ENCODE peak calls at places on chromosomes 3 and 15, in nine cellular contexts. Q is WTC11, F is body of pancreas, R is Panc1, M is upper lobe of right lung, G is HepG2, P is natural killer cell, N is heart left ventricle, D is gastrocnemius medialis. A is an unnamed sample.

GRCh38 chr3:162765524-162765923 is 1268.9 kb downstream of the OTOL1 start:
- ATAC-seq in F (no peak), D (no peak), M (no peak), N (no peak), R (no peak), Q (no peak), P (no peak), G (no peak), A (no peak)

GRCh38 chr3:23405081-23405480 is 202.0 kb downstream of the UBE2E2 start:
- ATAC-seq in M (no peak), N (no peak), R (no peak), Q (no peak), G (no peak), F (no peak), P (no peak), D (no peak), A (no peak)

GRCh38 chr3:56784452-56785001 is 17.2 kb downstream of the ARHGEF3 start:
- ATAC-seq in D (no peak), P (no peak), R (no peak), F (no peak), Q (no peak), M (peak; percentile 2), G (peak; percentile 28), N (peak; percentile 5), A (no peak)

GRCh38 chr3:17573396-17573795 is 169.0 kb downstream of the TBC1D5 start:
- ATAC-seq in F (no peak), N (no peak), R (no peak), D (no peak), M (no peak), P (no peak), G (no peak), Q (no peak), A (no peak)

GRCh38 chr3:161101609-161102008 is 3.5 kb downstream of the B3GALNT1 start:
- ATAC-seq in G (no peak), P (no peak), M (no peak), R (no peak), F (no peak), N (peak; percentile 74), D (no peak), Q (no peak), A (no peak)

GRCh38 chr3:61956236-61956635 is 394.9 kb downstream of the PTPRG start:
- ATAC-seq in M (peak; percentile 27), D (peak; percentile 65), R (no peak), Q (no peak), P (no peak), F (peak; percentile 62), N (peak; percentile 39), G (no peak), A (peak; percentile 72)

GRCh38 chr3:187012609-187013051 is 82.3 kb downstream of the ST6GAL1 start:
- ATAC-seq in D (peak; percentile 45), R (peak; percentile 42), G (no peak), N (peak; percentile 59), M (peak; percentile 45), F (no peak), Q (no peak), P (peak; percentile 62), A (peak; percentile 54)

GRCh38 chr15:91689377-91689776 is 164.1 kb upstream of the SLCO3A1 start:
- ATAC-seq in M (no peak), Q (no peak), N (peak; percentile 59), P (no peak), G (no peak), F (no peak), D (no peak), R (no peak), A (no peak)

GRCh38 chr3:105173972-105174371 is 192.7 kb upstream of the ALCAM start:
- ATAC-seq in D (no peak), R (no peak), N (no peak), F (no peak), Q (no peak), G (no peak), P (no peak), M (no peak), A (no peak)

GRCh38 chr15:48565560-48566482 is 79.7 kb downstream of the FBN1 start:
- ATAC-seq in R (no peak), D (no peak), G (no peak), P (no peak), F (no peak), M (no peak), Q (no peak), N (peak; percentile 54), A (peak; percentile 74)

GRCh38 chr15:92937880-92938279 is 37.8 kb downstream of the CHD2 start:
- ATAC-seq in M (no peak), P (no peak), N (no peak), G (no peak), R (no peak), D (no peak), Q (no peak), F (no peak), A (no peak)

GRCh38 chr15:84755736-84756527 is 7.5 kb downstream of the ZNF592 start:
- ATAC-seq in G (no peak), N (no peak), F (no peak), Q (peak; percentile 43), M (no peak), R (no peak), D (no peak), P (no peak), A (no peak)

GRCh38 chr15:27179789-27180188 is 208.8 kb downstream of the GABRG3 start:
- ATAC-seq in Q (no peak), N (no peak), D (no peak), F (no peak), R (no peak), G (no peak), P (no peak), M (no peak), A (no peak)

GRCh38 chr15:58043192-58043903 is 22.2 kb downstream of the ALDH1A2 start:
- ATAC-seq in N (peak; percentile 29), R (peak; percentile 65), P (peak; percentile 54), M (peak; percentile 79), Q (no peak), G (peak; percentile 56), F (peak; percentile 30), D (no peak), A (no peak)

GRCh38 chr3:159616234-159616825 is 372.3 kb upstream of the IL12A start:
- ATAC-seq in Q (peak; percentile 71), F (no peak), N (peak; percentile 72), G (peak; percentile 57), R (peak; percentile 75), D (no peak), P (no peak), M (peak; percentile 86), A (peak; percentile 37)
- TF ChIP-seq CTCF in Q (peak; percentile 46), F (peak; percentile 29), N (peak; percentile 57), G (peak; percentile 72), R (peak; percentile 86), D (peak; percentile 50), P (no peak), M (peak; percentile 66), A (peak; percentile 36)

GRCh38 chr3:129383292-129383860 is 45.1 kb downstream of the EFCAB12 start:
- ATAC-seq in N (peak; percentile 89), G (peak; percentile 94), D (peak; percentile 81), M (peak; percentile 86), P (peak; percentile 91), F (peak; percentile 89), R (peak; percentile 96), Q (peak; percentile 98), A (peak; percentile 73)
- TF ChIP-seq CTCF in N (peak; percentile 62), G (peak; percentile 93), D (peak; percentile 77), M (peak; percentile 77), P (peak; percentile 49), F (peak; percentile 71), R (peak; percentile 97), Q (peak; percentile 58), A (peak; percentile 47)

GRCh38 chr3:116417151-116417550 is 28.1 kb downstream of the LSAMP start:
- ATAC-seq in N (no peak), M (no peak), R (no peak), Q (no peak), D (no peak), P (no peak), G (no peak), F (no peak), A (no peak)

GRCh38 chr3:116408473-116408872 is 36.8 kb downstream of the LSAMP start:
- ATAC-seq in F (no peak), P (no peak), R (no peak), G (no peak), M (no peak), N (no peak), Q (no peak), D (no peak), A (no peak)

DNA sequence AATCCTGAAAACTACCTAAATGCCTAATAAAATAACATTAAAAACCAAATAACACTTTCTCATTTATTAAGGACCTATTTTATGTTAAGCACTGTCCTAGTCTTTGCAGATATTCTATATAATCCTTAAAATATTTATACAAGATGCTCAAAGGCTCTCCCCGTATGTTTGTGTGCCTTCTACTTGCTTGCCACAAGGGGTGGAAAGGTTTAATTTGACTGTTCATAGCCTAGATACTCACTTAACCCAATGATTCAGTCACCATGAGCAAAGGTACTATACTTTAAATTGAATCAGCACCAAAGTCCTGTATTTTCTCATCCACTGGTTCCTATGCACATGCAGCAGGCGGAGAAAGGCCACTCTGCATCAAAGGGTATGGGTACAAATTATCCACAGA is 32.0 kb downstream of the LSAMP start:
- ATAC-seq in Q (peak; percentile 76), F (no peak), N (no peak), D (no peak), G (no peak), M (no peak), R (no peak), P (no peak), A (no peak)
- TF ChIP-seq CTCF in Q (no peak), F (no peak), N (no peak), D (no peak), G (no peak), M (no peak), R (no peak), P (no peak), A (no peak)

GRCh38 chr3:172356427-172356826 is 91.8 kb downstream of the GHSR start:
- ATAC-seq in R (no peak), D (no peak), Q (no peak), P (no peak), G (peak; percentile 10), M (no peak), F (no peak), N (no peak), A (no peak)

GRCh38 chr3:172355836-172356235 is 92.4 kb downstream of the GHSR start:
- ATAC-seq in N (peak; percentile 62), R (peak; percentile 70), G (peak; percentile 25), P (no peak), F (peak; percentile 70), D (peak; percentile 45), Q (no peak), M (no peak), A (peak; percentile 71)

GRCh38 chr3:172357850-172358754 is 90.2 kb downstream of the GHSR start:
- ATAC-seq in D (peak; percentile 80), R (no peak), G (peak; percentile 15), Q (no peak), N (peak; percentile 71), P (peak; percentile 41), F (no peak), M (peak; percentile 72), A (no peak)

GRCh38 chr3:172362583-172362982 is 85.7 kb downstream of the GHSR start:
- ATAC-seq in P (no peak), D (no peak), G (no peak), N (no peak), Q (no peak), M (no peak), F (no peak), R (no peak), A (no peak)

DNA sequence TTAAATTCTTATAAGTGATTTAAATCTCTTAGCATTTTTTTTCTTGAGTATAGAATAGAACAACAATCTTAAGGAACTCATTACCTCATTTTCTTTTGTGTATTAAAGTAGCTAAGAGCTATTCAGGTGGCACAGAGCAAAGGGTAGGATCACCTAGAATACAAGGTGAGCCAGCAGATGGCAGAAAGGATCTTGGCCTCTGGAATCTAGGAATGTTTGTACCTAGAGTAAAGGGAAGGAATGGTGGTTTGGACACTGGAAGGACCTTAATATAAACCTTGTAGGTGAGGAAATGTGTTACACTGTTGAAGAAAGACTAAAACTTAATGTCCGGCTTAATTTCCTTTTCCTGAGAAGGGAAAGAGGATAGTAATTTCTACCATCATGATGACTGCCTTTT is 89.0 kb downstream of the GHSR start:
- ATAC-seq in P (no peak), Q (no peak), F (no peak), M (no peak), N (no peak), R (no peak), G (no peak), D (no peak), A (no peak)
- TF ChIP-seq CTCF in P (no peak), Q (no peak), F (no peak), M (no peak), N (no peak), R (no peak), G (no peak), D (no peak), A (no peak)